ENCODE peak calls at places on chromosomes 7 and 10, in eight cellular contexts. X, O, Z, P, U, K, G and H are unnamed samples.

GRCh38 chr7:42197391-42197790 is 39.6 kb downstream of the GLI3 start:
- DNase-seq in X (no peak), O (no peak), Z (no peak), P (peak), U (no peak), K (no peak), G (no peak), H (no peak)

GRCh38 chr7:22858640-22859561 is 36.3 kb upstream of the TOMM7 start:
- DNase-seq in X (peak), O (no peak), Z (no peak), P (peak), U (no peak), K (peak), G (no peak), H (no peak)

GRCh38 chr7:120856621-120857352 is 1.2 kb downstream of the TSPAN12 start:
- DNase-seq in X (peak), O (no peak), Z (peak), P (no peak), U (no peak), K (peak), G (peak), H (no peak)

GRCh38 chr10:58064714-58065528 is 202.8 kb downstream of the IPMK start:
- DNase-seq in X (no peak), O (no peak), Z (no peak), P (peak), U (peak), K (peak), G (peak), H (no peak)

GRCh38 chr7:12802070-12802469 is 114.6 kb downstream of the ARL4A start:
- DNase-seq in X (no peak), O (no peak), Z (no peak), P (peak), U (no peak), K (no peak), G (no peak), H (no peak)

GRCh38 chr10:13839030-13839429 is 252.3 kb downstream of the PRPF18 start:
- DNase-seq in X (no peak), O (no peak), Z (no peak), P (no peak), U (no peak), K (no peak), G (no peak), H (no peak)

GRCh38 chr7:78055160-78055559 is 256.6 kb downstream of the PHTF2 start:
- DNase-seq in X (no peak), O (no peak), Z (no peak), P (no peak), U (no peak), K (no peak), G (no peak), H (no peak)

GRCh38 chr7:129376778-129377700 is 57.2 kb upstream of the STRIP2 start:
- DNase-seq in X (no peak), O (no peak), Z (no peak), P (peak), U (no peak), K (no peak), G (no peak), H (no peak)

GRCh38 chr7:73885975-73886798 is 25.2 kb downstream of the TMEM270 start:
- DNase-seq in X (no peak), O (no peak), Z (peak), P (no peak), U (no peak), K (peak), G (peak), H (no peak)

GRCh38 chr10:79070091-79070610 is 1.4 kb downstream of the ZMIZ1 start:
- DNase-seq in X (no peak), O (no peak), Z (peak), P (no peak), U (no peak), K (peak), G (peak), H (no peak)

GRCh38 chr10:74418285-74418872 is 267.4 kb downstream of the ADK start:
- DNase-seq in X (peak), O (no peak), Z (no peak), P (no peak), U (no peak), K (peak), G (peak), H (no peak)

GRCh38 chr10:3339531-3339950 is 167.0 kb upstream of the PITRM1 start:
- DNase-seq in X (no peak), O (no peak), Z (no peak), P (no peak), U (no peak), K (no peak), G (no peak), H (no peak)

GRCh38 chr10:71921319-71922027 is 42.7 kb upstream of the CHST3 start:
- DNase-seq in X (peak), O (no peak), Z (no peak), P (no peak), U (no peak), K (peak), G (peak), H (peak)

GRCh38 chr10:73218466-73219191 is 28.4 kb downstream of the DNAJC9 start:
- DNase-seq in X (no peak), O (no peak), Z (no peak), P (peak), U (no peak), K (no peak), G (no peak), H (no peak)

GRCh38 chr7:32290015-32290414 is 200.2 kb downstream of the LSM5 start:
- DNase-seq in X (peak), O (no peak), Z (no peak), P (no peak), U (no peak), K (no peak), G (peak), H (no peak)

GRCh38 chr7:80312139-80312661 is 177.6 kb downstream of the GNAI1 start:
- DNase-seq in X (peak), O (no peak), Z (no peak), P (peak), U (no peak), K (peak), G (no peak), H (no peak)

GRCh38 chr10:90969947-90970673 is 49.2 kb upstream of the ANKRD1 start:
- DNase-seq in X (no peak), O (no peak), Z (no peak), P (peak), U (no peak), K (no peak), G (no peak), H (no peak)

GRCh38 chr10:97075961-97076525 is 109.7 kb downstream of the SLIT1 start:
- DNase-seq in X (no peak), O (no peak), Z (no peak), P (no peak), U (no peak), K (no peak), G (no peak), H (no peak)

GRCh38 chr10:118209215-118209614 is 132.9 kb downstream of the FAM204A start:
- DNase-seq in X (no peak), O (no peak), Z (no peak), P (no peak), U (no peak), K (no peak), G (peak), H (no peak)

GRCh38 chr7:28768577-28769147 is 189.5 kb downstream of the TRIL start:
- DNase-seq in X (no peak), O (no peak), Z (no peak), P (peak), U (no peak), K (no peak), G (no peak), H (no peak)

GRCh38 chr7:142323706-142324105 is 65.8 kb upstream of the PRSS58 start:
- DNase-seq in X (no peak), O (no peak), Z (no peak), P (peak), U (peak), K (peak), G (peak), H (no peak)

GRCh38 chr7:157703534-157704195 is 366.9 kb downstream of the DNAJB6 start:
- DNase-seq in X (no peak), O (no peak), Z (no peak), P (no peak), U (no peak), K (no peak), G (no peak), H (no peak)

GRCh38 chr7:116393654-116394053 is 105.9 kb upstream of the CAV2 start:
- DNase-seq in X (no peak), O (no peak), Z (peak), P (peak), U (no peak), K (no peak), G (no peak), H (no peak)

GRCh38 chr7:47380325-47381131 is 201.4 kb downstream of the TNS3 start:
- DNase-seq in X (no peak), O (no peak), Z (no peak), P (no peak), U (no peak), K (no peak), G (no peak), H (no peak)

GRCh38 chr7:84237533-84238173 is 43.1 kb upstream of the SEMA3A start:
- DNase-seq in X (no peak), O (no peak), Z (no peak), P (peak), U (no peak), K (no peak), G (no peak), H (no peak)

GRCh38 chr7:75892634-75893272 is 13.9 kb downstream of the RHBDD2 start:
- DNase-seq in X (peak), O (no peak), Z (no peak), P (peak), U (no peak), K (peak), G (no peak), H (no peak)

GRCh38 chr10:15703167-15703880 is 16.4 kb downstream of the ITGA8 start:
- DNase-seq in X (no peak), O (no peak), Z (no peak), P (no peak), U (no peak), K (no peak), G (no peak), H (no peak)

GRCh38 chr10:34116780-34117179 is 698.3 kb downstream of the PARD3 start:
- DNase-seq in X (no peak), O (no peak), Z (no peak), P (no peak), U (no peak), K (no peak), G (no peak), H (no peak)

GRCh38 chr7:50584793-50585399 is 19.7 kb upstream of the DDC start:
- DNase-seq in X (no peak), O (no peak), Z (no peak), P (peak), U (no peak), K (peak), G (no peak), H (no peak)